ENCODE peak calls at places on chromosomes 11 and 22, in ten cellular contexts. One of them, this sample, is unnamed.
A peak's percentile ranks its signal among the peaks of the same experiment; 100 is the strongest.

GRCh38 chr11:102109896-102110760 is at the start of gene YAP1:
- DNase-seq in adipocyte: peak; percentile 95
- DNase-seq in mesenchymal stem cell: peak; percentile 96
- DNase-seq in H1: peak; percentile 91
- DNase-seq in mesendoderm: peak; percentile 98
- DNase-seq in GM23248: peak; percentile 95
- DNase-seq in neural progenitor cell: peak; percentile 95
- DNase-seq in mammary epithelial cell: peak; percentile 95
- DNase-seq in PC-3: peak; percentile 95
- DNase-seq in keratinocyte: no peak
- DNase-seq in this sample: peak; percentile 96

GRCh38 chr11:93689166-93689734 is 27.8 kb downstream of the CEP295 start:
- DNase-seq in adipocyte: no peak
- DNase-seq in mesenchymal stem cell: no peak
- DNase-seq in H1: no peak
- DNase-seq in mesendoderm: no peak
- DNase-seq in GM23248: no peak
- DNase-seq in neural progenitor cell: no peak
- DNase-seq in mammary epithelial cell: no peak
- DNase-seq in PC-3: peak; percentile 10
- DNase-seq in keratinocyte: no peak
- DNase-seq in this sample: no peak

GRCh38 chr11:18404062-18404461 is 8.1 kb upstream of the LDHC start:
- DNase-seq in adipocyte: no peak
- DNase-seq in mesenchymal stem cell: no peak
- DNase-seq in H1: no peak
- DNase-seq in mesendoderm: no peak
- DNase-seq in GM23248: no peak
- DNase-seq in neural progenitor cell: no peak
- DNase-seq in mammary epithelial cell: no peak
- DNase-seq in PC-3: no peak
- DNase-seq in keratinocyte: no peak
- DNase-seq in this sample: no peak

GRCh38 chr11:17921620-17922473 is 91.0 kb downstream of the SERGEF start:
- DNase-seq in adipocyte: peak; percentile 79
- DNase-seq in mesenchymal stem cell: peak; percentile 65
- DNase-seq in H1: no peak
- DNase-seq in mesendoderm: no peak
- DNase-seq in GM23248: peak; percentile 55
- DNase-seq in neural progenitor cell: no peak
- DNase-seq in mammary epithelial cell: no peak
- DNase-seq in PC-3: no peak
- DNase-seq in keratinocyte: no peak
- DNase-seq in this sample: no peak

GRCh38 chr22:39306456-39307361 is 12.7 kb downstream of the RPL3 start:
- DNase-seq in adipocyte: no peak
- DNase-seq in mesenchymal stem cell: peak; percentile 53
- DNase-seq in H1: peak; percentile 83
- DNase-seq in mesendoderm: peak; percentile 67
- DNase-seq in GM23248: no peak
- DNase-seq in neural progenitor cell: peak; percentile 69
- DNase-seq in mammary epithelial cell: no peak
- DNase-seq in PC-3: peak; percentile 35
- DNase-seq in keratinocyte: no peak
- DNase-seq in this sample: no peak

GRCh38 chr22:31343235-31344191 is 2.6 kb downstream of the PATZ1 start:
- DNase-seq in adipocyte: peak; percentile 79
- DNase-seq in mesenchymal stem cell: peak; percentile 43
- DNase-seq in H1: peak; percentile 89
- DNase-seq in mesendoderm: peak; percentile 83
- DNase-seq in GM23248: no peak
- DNase-seq in neural progenitor cell: peak; percentile 93
- DNase-seq in mammary epithelial cell: peak; percentile 45
- DNase-seq in PC-3: peak; percentile 77
- DNase-seq in keratinocyte: no peak
- DNase-seq in this sample: peak; percentile 94

GRCh38 chr11:107591098-107591445 is at the start of gene ELMOD1:
- DNase-seq in adipocyte: peak; percentile 77
- DNase-seq in mesenchymal stem cell: peak; percentile 62
- DNase-seq in H1: peak; percentile 76
- DNase-seq in mesendoderm: peak; percentile 56
- DNase-seq in GM23248: peak; percentile 76
- DNase-seq in neural progenitor cell: peak; percentile 85
- DNase-seq in mammary epithelial cell: peak; percentile 27
- DNase-seq in PC-3: peak; percentile 45
- DNase-seq in keratinocyte: no peak
- DNase-seq in this sample: peak; percentile 79

GRCh38 chr22:41117127-41117965 is 25.0 kb downstream of the EP300 start:
- DNase-seq in adipocyte: no peak
- DNase-seq in mesenchymal stem cell: no peak
- DNase-seq in H1: no peak
- DNase-seq in mesendoderm: no peak
- DNase-seq in GM23248: no peak
- DNase-seq in neural progenitor cell: no peak
- DNase-seq in mammary epithelial cell: no peak
- DNase-seq in PC-3: no peak
- DNase-seq in keratinocyte: no peak
- DNase-seq in this sample: no peak

GRCh38 chr11:33455827-33456226 is 198.6 kb downstream of the HIPK3 start:
- DNase-seq in adipocyte: no peak
- DNase-seq in mesenchymal stem cell: no peak
- DNase-seq in H1: no peak
- DNase-seq in mesendoderm: no peak
- DNase-seq in GM23248: no peak
- DNase-seq in neural progenitor cell: no peak
- DNase-seq in mammary epithelial cell: no peak
- DNase-seq in PC-3: no peak
- DNase-seq in keratinocyte: no peak
- DNase-seq in this sample: no peak

GRCh38 chr11:62427630-62428233 is 8.9 kb downstream of the SCGB1A1 start:
- DNase-seq in adipocyte: peak; percentile 33
- DNase-seq in mesenchymal stem cell: peak; percentile 76
- DNase-seq in H1: no peak
- DNase-seq in mesendoderm: no peak
- DNase-seq in GM23248: peak; percentile 76
- DNase-seq in neural progenitor cell: no peak
- DNase-seq in mammary epithelial cell: no peak
- DNase-seq in PC-3: peak; percentile 35
- DNase-seq in keratinocyte: no peak
- DNase-seq in this sample: no peak

GRCh38 chr11:83655996-83656395 is 369.8 kb upstream of the CCDC90B start:
- DNase-seq in adipocyte: no peak
- DNase-seq in mesenchymal stem cell: no peak
- DNase-seq in H1: no peak
- DNase-seq in mesendoderm: no peak
- DNase-seq in GM23248: peak; percentile 15
- DNase-seq in neural progenitor cell: no peak
- DNase-seq in mammary epithelial cell: no peak
- DNase-seq in PC-3: no peak
- DNase-seq in keratinocyte: no peak
- DNase-seq in this sample: no peak

GRCh38 chr11:69558519-69558941 is 77.1 kb downstream of the LINC01488 start:
- DNase-seq in adipocyte: no peak
- DNase-seq in mesenchymal stem cell: no peak
- DNase-seq in H1: no peak
- DNase-seq in mesendoderm: no peak
- DNase-seq in GM23248: no peak
- DNase-seq in neural progenitor cell: no peak
- DNase-seq in mammary epithelial cell: no peak
- DNase-seq in PC-3: no peak
- DNase-seq in keratinocyte: no peak
- DNase-seq in this sample: no peak

GRCh38 chr11:44778200-44779100 is 51.7 kb downstream of the TSPAN18 start:
- DNase-seq in adipocyte: no peak
- DNase-seq in mesenchymal stem cell: no peak
- DNase-seq in H1: no peak
- DNase-seq in mesendoderm: peak; percentile 51
- DNase-seq in GM23248: no peak
- DNase-seq in neural progenitor cell: no peak
- DNase-seq in mammary epithelial cell: no peak
- DNase-seq in PC-3: no peak
- DNase-seq in keratinocyte: no peak
- DNase-seq in this sample: no peak

GRCh38 chr11:19905280-19905853 is 192.7 kb downstream of the NAV2 start:
- DNase-seq in adipocyte: peak; percentile 84
- DNase-seq in mesenchymal stem cell: peak; percentile 59
- DNase-seq in H1: no peak
- DNase-seq in mesendoderm: peak; percentile 63
- DNase-seq in GM23248: peak; percentile 76
- DNase-seq in neural progenitor cell: peak; percentile 55
- DNase-seq in mammary epithelial cell: no peak
- DNase-seq in PC-3: peak; percentile 48
- DNase-seq in keratinocyte: no peak
- DNase-seq in this sample: no peak

GRCh38 chr11:7480132-7480531 is 5.2 kb upstream of the OLFML1 start:
- DNase-seq in adipocyte: peak; percentile 69
- DNase-seq in mesenchymal stem cell: no peak
- DNase-seq in H1: no peak
- DNase-seq in mesendoderm: peak; percentile 71
- DNase-seq in GM23248: peak; percentile 65
- DNase-seq in neural progenitor cell: no peak
- DNase-seq in mammary epithelial cell: no peak
- DNase-seq in PC-3: no peak
- DNase-seq in keratinocyte: no peak
- DNase-seq in this sample: no peak

GRCh38 chr11:19511413-19512183 is 201.0 kb upstream of the NAV2 start:
- DNase-seq in adipocyte: no peak
- DNase-seq in mesenchymal stem cell: peak; percentile 52
- DNase-seq in H1: no peak
- DNase-seq in mesendoderm: no peak
- DNase-seq in GM23248: no peak
- DNase-seq in neural progenitor cell: no peak
- DNase-seq in mammary epithelial cell: no peak
- DNase-seq in PC-3: no peak
- DNase-seq in keratinocyte: no peak
- DNase-seq in this sample: peak; percentile 91

GRCh38 chr22:35135165-35135564 is 69.2 kb downstream of the ISX start:
- DNase-seq in adipocyte: no peak
- DNase-seq in mesenchymal stem cell: no peak
- DNase-seq in H1: peak; percentile 54
- DNase-seq in mesendoderm: no peak
- DNase-seq in GM23248: no peak
- DNase-seq in neural progenitor cell: peak; percentile 48
- DNase-seq in mammary epithelial cell: no peak
- DNase-seq in PC-3: no peak
- DNase-seq in keratinocyte: no peak
- DNase-seq in this sample: no peak

GRCh38 chr11:116791002-116791812 is 472 bp downstream of the APOA5 start:
- DNase-seq in adipocyte: peak; percentile 86
- DNase-seq in mesenchymal stem cell: peak; percentile 70
- DNase-seq in H1: peak; percentile 99
- DNase-seq in mesendoderm: peak; percentile 82
- DNase-seq in GM23248: peak; percentile 82
- DNase-seq in neural progenitor cell: peak; percentile 87
- DNase-seq in mammary epithelial cell: no peak
- DNase-seq in PC-3: peak; percentile 48
- DNase-seq in keratinocyte: no peak
- DNase-seq in this sample: peak; percentile 87

GRCh38 chr11:1874406-1875092 is 17.1 kb downstream of the PRR33 start:
- DNase-seq in adipocyte: no peak
- DNase-seq in mesenchymal stem cell: no peak
- DNase-seq in H1: no peak
- DNase-seq in mesendoderm: no peak
- DNase-seq in GM23248: no peak
- DNase-seq in neural progenitor cell: no peak
- DNase-seq in mammary epithelial cell: no peak
- DNase-seq in PC-3: no peak
- DNase-seq in keratinocyte: no peak
- DNase-seq in this sample: peak; percentile 64
- H3K9ac ChIP-seq in adipocyte: peak overlapping the region; percentile 49
- H3K9ac ChIP-seq in mesenchymal stem cell: peak overlapping the region; percentile 77
- H3K9ac ChIP-seq in H1: no peak overlapping the region
- H3K9ac ChIP-seq in mesendoderm: no peak overlapping the region
- H3K9ac ChIP-seq in GM23248: no peak overlapping the region
- H3K9ac ChIP-seq in neural progenitor cell: no peak overlapping the region
- H3K9ac ChIP-seq in mammary epithelial cell: no peak overlapping the region
- H3K9ac ChIP-seq in PC-3: no peak overlapping the region
- H3K9ac ChIP-seq in keratinocyte: no peak overlapping the region
- H3K9ac ChIP-seq in this sample: no peak overlapping the region

DNA sequence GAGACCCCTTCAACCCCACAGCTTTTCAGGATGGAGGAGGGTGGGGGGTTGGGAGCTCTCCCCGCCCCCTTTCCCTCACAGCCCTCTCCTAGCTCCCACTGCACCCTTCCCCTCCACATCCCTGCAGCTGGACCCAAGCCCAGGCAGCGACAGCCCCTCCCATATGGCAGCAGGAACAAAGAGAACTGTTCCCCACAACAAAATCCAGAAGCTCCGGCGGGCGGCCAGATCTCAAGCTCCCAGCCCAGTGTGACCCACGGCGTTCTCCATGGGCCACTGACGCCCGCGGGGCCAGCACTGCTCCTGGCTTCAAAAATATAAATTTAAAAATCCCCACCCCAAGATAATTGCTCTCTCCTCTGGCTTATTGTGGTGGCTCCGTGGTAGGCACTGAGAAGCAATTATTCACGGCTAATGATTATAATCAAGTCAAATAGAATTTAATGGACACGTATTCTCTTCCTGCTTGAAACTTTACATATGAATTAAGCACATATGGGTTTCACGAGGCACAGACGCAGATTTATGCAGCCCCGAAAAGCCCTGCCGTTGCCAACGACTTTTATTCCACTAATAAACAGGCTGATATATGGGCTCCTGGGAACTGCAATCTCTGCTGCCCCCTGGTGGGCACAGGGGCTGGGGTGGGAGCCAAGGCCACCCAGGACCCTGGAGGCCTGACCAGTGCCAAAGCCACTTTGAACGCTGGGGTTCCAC is 17.6 kb downstream of the MACROD1 start:
- DNase-seq in adipocyte: peak; percentile 90
- DNase-seq in mesenchymal stem cell: peak; percentile 71
- DNase-seq in H1: peak; percentile 93
- DNase-seq in mesendoderm: peak; percentile 65
- DNase-seq in GM23248: peak; percentile 73
- DNase-seq in neural progenitor cell: peak; percentile 84
- DNase-seq in mammary epithelial cell: peak; percentile 43
- DNase-seq in PC-3: peak; percentile 82
- DNase-seq in keratinocyte: peak; percentile 13
- DNase-seq in this sample: peak; percentile 92
- H3K9ac ChIP-seq in adipocyte: peak overlapping the region; percentile 49
- H3K9ac ChIP-seq in mesenchymal stem cell: peak overlapping the region; percentile 73
- H3K9ac ChIP-seq in H1: no peak overlapping the region
- H3K9ac ChIP-seq in mesendoderm: peak overlapping the region; percentile 11
- H3K9ac ChIP-seq in GM23248: peak overlapping the region; percentile 14
- H3K9ac ChIP-seq in neural progenitor cell: no peak overlapping the region
- H3K9ac ChIP-seq in mammary epithelial cell: no peak overlapping the region
- H3K9ac ChIP-seq in PC-3: no peak overlapping the region
- H3K9ac ChIP-seq in keratinocyte: no peak overlapping the region
- H3K9ac ChIP-seq in this sample: peak overlapping the region; percentile 59

GRCh38 chr22:36373258-36373579 is 14.5 kb downstream of the MYH9 start:
- DNase-seq in adipocyte: no peak
- DNase-seq in mesenchymal stem cell: no peak
- DNase-seq in H1: no peak
- DNase-seq in mesendoderm: peak; percentile 66
- DNase-seq in GM23248: no peak
- DNase-seq in neural progenitor cell: no peak
- DNase-seq in mammary epithelial cell: no peak
- DNase-seq in PC-3: peak; percentile 58
- DNase-seq in keratinocyte: no peak
- DNase-seq in this sample: peak; percentile 86
- H3K9ac ChIP-seq in adipocyte: no peak overlapping the region
- H3K9ac ChIP-seq in mesenchymal stem cell: no peak overlapping the region
- H3K9ac ChIP-seq in H1: peak overlapping the region; percentile 22
- H3K9ac ChIP-seq in mesendoderm: no peak overlapping the region
- H3K9ac ChIP-seq in GM23248: no peak overlapping the region
- H3K9ac ChIP-seq in neural progenitor cell: no peak overlapping the region
- H3K9ac ChIP-seq in mammary epithelial cell: no peak overlapping the region
- H3K9ac ChIP-seq in PC-3: no peak overlapping the region
- H3K9ac ChIP-seq in keratinocyte: peak overlapping the region; percentile 17
- H3K9ac ChIP-seq in this sample: no peak overlapping the region

GRCh38 chr11:111605681-111606080 is 3.4 kb downstream of the SIK2 start:
- DNase-seq in adipocyte: no peak
- DNase-seq in mesenchymal stem cell: no peak
- DNase-seq in H1: no peak
- DNase-seq in mesendoderm: no peak
- DNase-seq in GM23248: no peak
- DNase-seq in neural progenitor cell: no peak
- DNase-seq in mammary epithelial cell: no peak
- DNase-seq in PC-3: no peak
- DNase-seq in keratinocyte: no peak
- DNase-seq in this sample: no peak
- H3K9ac ChIP-seq in adipocyte: peak overlapping the region; percentile 96
- H3K9ac ChIP-seq in mesenchymal stem cell: peak overlapping the region; percentile 97
- H3K9ac ChIP-seq in H1: no peak overlapping the region
- H3K9ac ChIP-seq in mesendoderm: no peak overlapping the region
- H3K9ac ChIP-seq in GM23248: peak overlapping the region; percentile 19
- H3K9ac ChIP-seq in neural progenitor cell: no peak overlapping the region
- H3K9ac ChIP-seq in mammary epithelial cell: no peak overlapping the region
- H3K9ac ChIP-seq in PC-3: no peak overlapping the region
- H3K9ac ChIP-seq in keratinocyte: no peak overlapping the region
- H3K9ac ChIP-seq in this sample: no peak overlapping the region

This sample was measured in kidney.